ENCODE peak calls at places on chromosomes 4 and X, in ten cellular contexts. One of them, this sample, is unnamed.
A peak's percentile ranks its signal among the peaks of the same experiment; 100 is the strongest.

GRCh38 chr4:7928711-7929505 is 10.8 kb downstream of the AFAP1 start:
- DNase-seq in thoracic aorta: no peak
- DNase-seq in fibroblast of lung: peak; percentile 53
- DNase-seq in kidney epithelial cell: no peak
- DNase-seq in upper lobe of right lung: no peak
- DNase-seq in brain microvascular endothelial cell: no peak
- DNase-seq in ovary: no peak
- DNase-seq in MM.1S: no peak
- DNase-seq in epithelial cell of esophagus: peak; percentile 29
- DNase-seq in RWPE2: no peak
- DNase-seq in this sample: peak; percentile 50

GRCh38 chr4:5780831-5781480 is 70.0 kb downstream of the EVC start:
- DNase-seq in thoracic aorta: no peak
- DNase-seq in fibroblast of lung: no peak
- DNase-seq in kidney epithelial cell: no peak
- DNase-seq in upper lobe of right lung: peak; percentile 19
- DNase-seq in brain microvascular endothelial cell: peak; percentile 24
- DNase-seq in ovary: no peak
- DNase-seq in MM.1S: no peak
- DNase-seq in epithelial cell of esophagus: peak; percentile 70
- DNase-seq in RWPE2: no peak
- DNase-seq in this sample: peak; percentile 83

GRCh38 chr4:25882226-25882625 is 19.4 kb upstream of the SEL1L3 start:
- DNase-seq in thoracic aorta: no peak
- DNase-seq in fibroblast of lung: no peak
- DNase-seq in kidney epithelial cell: no peak
- DNase-seq in upper lobe of right lung: no peak
- DNase-seq in brain microvascular endothelial cell: no peak
- DNase-seq in ovary: no peak
- DNase-seq in MM.1S: no peak
- DNase-seq in epithelial cell of esophagus: no peak
- DNase-seq in RWPE2: no peak
- DNase-seq in this sample: no peak

GRCh38 chr4:148436512-148436911 is 5.7 kb downstream of the NR3C2 start:
- DNase-seq in thoracic aorta: no peak
- DNase-seq in fibroblast of lung: no peak
- DNase-seq in kidney epithelial cell: no peak
- DNase-seq in upper lobe of right lung: no peak
- DNase-seq in brain microvascular endothelial cell: no peak
- DNase-seq in ovary: no peak
- DNase-seq in MM.1S: no peak
- DNase-seq in epithelial cell of esophagus: no peak
- DNase-seq in RWPE2: no peak
- DNase-seq in this sample: no peak

GRCh38 chr4:134848681-134849080 is 647.1 kb upstream of the PABPC4L start:
- DNase-seq in thoracic aorta: no peak
- DNase-seq in fibroblast of lung: no peak
- DNase-seq in kidney epithelial cell: no peak
- DNase-seq in upper lobe of right lung: no peak
- DNase-seq in brain microvascular endothelial cell: no peak
- DNase-seq in ovary: no peak
- DNase-seq in MM.1S: no peak
- DNase-seq in epithelial cell of esophagus: no peak
- DNase-seq in RWPE2: no peak
- DNase-seq in this sample: no peak

GRCh38 chr4:11743236-11743635 is 314.5 kb upstream of the HS3ST1 start:
- DNase-seq in thoracic aorta: no peak
- DNase-seq in fibroblast of lung: peak; percentile 41
- DNase-seq in kidney epithelial cell: no peak
- DNase-seq in upper lobe of right lung: no peak
- DNase-seq in brain microvascular endothelial cell: no peak
- DNase-seq in ovary: no peak
- DNase-seq in MM.1S: peak; percentile 72
- DNase-seq in epithelial cell of esophagus: no peak
- DNase-seq in RWPE2: no peak
- DNase-seq in this sample: no peak

GRCh38 chr4:173371292-173372192 is 788 bp downstream of the SAP30 start:
- DNase-seq in thoracic aorta: peak; percentile 26
- DNase-seq in fibroblast of lung: peak; percentile 74
- DNase-seq in kidney epithelial cell: no peak
- DNase-seq in upper lobe of right lung: peak; percentile 84
- DNase-seq in brain microvascular endothelial cell: peak; percentile 55
- DNase-seq in ovary: peak; percentile 83
- DNase-seq in MM.1S: peak; percentile 70
- DNase-seq in epithelial cell of esophagus: peak; percentile 77
- DNase-seq in RWPE2: peak; percentile 59
- DNase-seq in this sample: peak; percentile 76

GRCh38 chr4:150038335-150039076 is 39.7 kb upstream of the DCLK2 start:
- DNase-seq in thoracic aorta: no peak
- DNase-seq in fibroblast of lung: no peak
- DNase-seq in kidney epithelial cell: no peak
- DNase-seq in upper lobe of right lung: no peak
- DNase-seq in brain microvascular endothelial cell: no peak
- DNase-seq in ovary: no peak
- DNase-seq in MM.1S: peak; percentile 28
- DNase-seq in epithelial cell of esophagus: no peak
- DNase-seq in RWPE2: no peak
- DNase-seq in this sample: no peak

GRCh38 chr4:152099555-152099954 is 338.7 kb upstream of the GATB start:
- DNase-seq in thoracic aorta: no peak
- DNase-seq in fibroblast of lung: no peak
- DNase-seq in kidney epithelial cell: no peak
- DNase-seq in upper lobe of right lung: no peak
- DNase-seq in brain microvascular endothelial cell: no peak
- DNase-seq in ovary: no peak
- DNase-seq in MM.1S: no peak
- DNase-seq in epithelial cell of esophagus: no peak
- DNase-seq in RWPE2: no peak
- DNase-seq in this sample: no peak

GRCh38 chrX:130060122-130061069 is 49.9 kb downstream of the ELF4 start:
- DNase-seq in thoracic aorta: no peak
- DNase-seq in fibroblast of lung: peak; percentile 53
- DNase-seq in kidney epithelial cell: no peak
- DNase-seq in upper lobe of right lung: peak; percentile 91
- DNase-seq in brain microvascular endothelial cell: peak; percentile 30
- DNase-seq in ovary: peak; percentile 88
- DNase-seq in MM.1S: peak; percentile 77
- DNase-seq in epithelial cell of esophagus: peak; percentile 59
- DNase-seq in RWPE2: no peak
- DNase-seq in this sample: peak; percentile 59
- TF ChIP-seq CTCF in thoracic aorta: peak; percentile 89
- TF ChIP-seq CTCF in fibroblast of lung: peak; percentile 41
- TF ChIP-seq CTCF in kidney epithelial cell: peak; percentile 54
- TF ChIP-seq CTCF in upper lobe of right lung: peak; percentile 83
- TF ChIP-seq CTCF in brain microvascular endothelial cell: peak; percentile 63
- TF ChIP-seq CTCF in ovary: peak; percentile 77
- TF ChIP-seq CTCF in MM.1S: peak; percentile 82
- TF ChIP-seq CTCF in epithelial cell of esophagus: peak; percentile 49
- TF ChIP-seq CTCF in RWPE2: peak; percentile 82
- TF ChIP-seq CTCF in this sample: peak; percentile 47

GRCh38 chr4:168842186-168842585 is 167.9 kb downstream of the CBR4 start:
- DNase-seq in thoracic aorta: no peak
- DNase-seq in fibroblast of lung: no peak
- DNase-seq in kidney epithelial cell: no peak
- DNase-seq in upper lobe of right lung: no peak
- DNase-seq in brain microvascular endothelial cell: no peak
- DNase-seq in ovary: no peak
- DNase-seq in MM.1S: no peak
- DNase-seq in epithelial cell of esophagus: peak; percentile 41
- DNase-seq in RWPE2: no peak
- DNase-seq in this sample: no peak

GRCh38 chr4:168841682-168842019 is 168.4 kb downstream of the CBR4 start:
- DNase-seq in thoracic aorta: no peak
- DNase-seq in fibroblast of lung: no peak
- DNase-seq in kidney epithelial cell: no peak
- DNase-seq in upper lobe of right lung: no peak
- DNase-seq in brain microvascular endothelial cell: no peak
- DNase-seq in ovary: no peak
- DNase-seq in MM.1S: no peak
- DNase-seq in epithelial cell of esophagus: no peak
- DNase-seq in RWPE2: no peak
- DNase-seq in this sample: no peak

GRCh38 chr4:168840386-168840763 is 169.7 kb downstream of the CBR4 start:
- DNase-seq in thoracic aorta: no peak
- DNase-seq in fibroblast of lung: no peak
- DNase-seq in kidney epithelial cell: no peak
- DNase-seq in upper lobe of right lung: no peak
- DNase-seq in brain microvascular endothelial cell: no peak
- DNase-seq in ovary: no peak
- DNase-seq in MM.1S: no peak
- DNase-seq in epithelial cell of esophagus: no peak
- DNase-seq in RWPE2: no peak
- DNase-seq in this sample: peak; percentile 43

GRCh38 chr4:168839758-168840385 is 170.2 kb downstream of the CBR4 start:
- DNase-seq in thoracic aorta: no peak
- DNase-seq in fibroblast of lung: peak; percentile 90
- DNase-seq in kidney epithelial cell: no peak
- DNase-seq in upper lobe of right lung: no peak
- DNase-seq in brain microvascular endothelial cell: no peak
- DNase-seq in ovary: no peak
- DNase-seq in MM.1S: no peak
- DNase-seq in epithelial cell of esophagus: no peak
- DNase-seq in RWPE2: no peak
- DNase-seq in this sample: peak; percentile 52

DNA sequence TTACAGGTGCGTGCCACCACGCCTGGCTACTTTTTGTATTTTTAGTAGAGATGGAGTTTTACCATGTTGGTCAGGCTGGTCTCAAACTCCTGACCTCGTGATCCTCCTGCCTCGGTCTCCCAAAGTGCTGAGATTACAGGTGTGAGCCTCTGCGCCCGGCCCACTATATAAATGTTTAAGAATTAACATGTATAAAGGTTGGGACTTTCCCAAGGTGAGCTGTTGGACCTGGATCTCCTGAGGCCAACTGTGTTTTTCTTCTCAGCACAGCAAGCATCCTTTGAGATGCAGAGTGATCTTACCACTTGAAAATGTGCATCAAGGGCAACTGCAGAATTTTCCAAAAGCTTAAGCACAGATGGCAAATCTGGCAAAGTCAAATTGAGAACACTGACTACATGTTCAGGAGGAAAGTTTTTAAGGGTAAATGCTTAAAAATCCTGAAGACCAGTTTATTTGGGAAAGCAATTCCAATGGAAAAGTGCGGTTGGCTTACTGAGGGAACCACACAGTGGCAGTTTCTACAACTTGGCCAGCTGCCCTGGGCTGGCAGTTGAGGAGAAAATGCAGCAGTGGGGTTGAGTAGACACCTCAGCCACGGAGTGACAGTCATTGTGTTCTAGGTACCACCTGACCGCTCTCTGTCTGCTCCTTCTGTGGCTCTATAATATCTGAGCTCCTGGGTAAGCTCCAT is 168.9 kb downstream of the CBR4 start:
- DNase-seq in thoracic aorta: no peak
- DNase-seq in fibroblast of lung: no peak
- DNase-seq in kidney epithelial cell: no peak
- DNase-seq in upper lobe of right lung: no peak
- DNase-seq in brain microvascular endothelial cell: no peak
- DNase-seq in ovary: no peak
- DNase-seq in MM.1S: no peak
- DNase-seq in epithelial cell of esophagus: no peak
- DNase-seq in RWPE2: no peak
- DNase-seq in this sample: no peak
- H3K4me3 ChIP-seq in thoracic aorta: peak overlapping the region; percentile 11
- H3K4me3 ChIP-seq in fibroblast of lung: no peak overlapping the region
- H3K4me3 ChIP-seq in kidney epithelial cell: no peak overlapping the region
- H3K4me3 ChIP-seq in upper lobe of right lung: no peak overlapping the region
- H3K4me3 ChIP-seq in brain microvascular endothelial cell: no peak overlapping the region
- H3K4me3 ChIP-seq in ovary: no peak overlapping the region
- H3K4me3 ChIP-seq in MM.1S: no peak overlapping the region
- H3K4me3 ChIP-seq in epithelial cell of esophagus: no peak overlapping the region
- H3K4me3 ChIP-seq in RWPE2: no peak overlapping the region
- H3K4me3 ChIP-seq in this sample: no peak overlapping the region

GRCh38 chr4:122928930-122929329 is 6.5 kb upstream of the NUDT6 start:
- DNase-seq in thoracic aorta: no peak
- DNase-seq in fibroblast of lung: no peak
- DNase-seq in kidney epithelial cell: no peak
- DNase-seq in upper lobe of right lung: no peak
- DNase-seq in brain microvascular endothelial cell: no peak
- DNase-seq in ovary: no peak
- DNase-seq in MM.1S: no peak
- DNase-seq in epithelial cell of esophagus: peak; percentile 38
- DNase-seq in RWPE2: no peak
- DNase-seq in this sample: no peak

GRCh38 chr4:122932763-122933162 is 10.4 kb upstream of the NUDT6 start:
- DNase-seq in thoracic aorta: no peak
- DNase-seq in fibroblast of lung: no peak
- DNase-seq in kidney epithelial cell: no peak
- DNase-seq in upper lobe of right lung: no peak
- DNase-seq in brain microvascular endothelial cell: no peak
- DNase-seq in ovary: no peak
- DNase-seq in MM.1S: no peak
- DNase-seq in epithelial cell of esophagus: no peak
- DNase-seq in RWPE2: no peak
- DNase-seq in this sample: no peak

DNA sequence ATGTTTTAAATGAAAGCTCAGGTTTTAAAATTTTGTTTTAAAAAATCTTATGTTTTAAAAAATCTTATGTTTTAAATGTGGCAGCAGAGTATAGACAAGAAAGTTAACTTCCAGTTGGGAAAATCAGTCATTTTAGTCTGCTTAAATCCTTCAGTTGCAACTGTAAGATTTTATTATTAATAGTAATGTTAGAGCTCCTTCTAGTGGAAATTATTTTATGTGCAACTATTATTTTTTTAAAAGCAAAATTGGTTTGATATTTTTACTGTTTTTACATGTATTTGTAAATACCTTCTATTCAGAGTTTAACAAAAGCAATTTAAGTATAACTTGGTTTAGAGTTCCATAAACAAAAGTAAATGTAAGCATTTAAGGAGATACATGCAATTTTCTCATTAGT is 8.5 kb upstream of the NUDT6 start:
- DNase-seq in thoracic aorta: no peak
- DNase-seq in fibroblast of lung: peak; percentile 59
- DNase-seq in kidney epithelial cell: no peak
- DNase-seq in upper lobe of right lung: no peak
- DNase-seq in brain microvascular endothelial cell: no peak
- DNase-seq in ovary: no peak
- DNase-seq in MM.1S: no peak
- DNase-seq in epithelial cell of esophagus: peak; percentile 14
- DNase-seq in RWPE2: no peak
- DNase-seq in this sample: peak; percentile 50
- TF ChIP-seq CTCF in thoracic aorta: peak; percentile 63
- TF ChIP-seq CTCF in fibroblast of lung: no peak
- TF ChIP-seq CTCF in kidney epithelial cell: peak; percentile 16
- TF ChIP-seq CTCF in upper lobe of right lung: peak; percentile 64
- TF ChIP-seq CTCF in brain microvascular endothelial cell: peak; percentile 11
- TF ChIP-seq CTCF in ovary: peak; percentile 52
- TF ChIP-seq CTCF in MM.1S: peak; percentile 54
- TF ChIP-seq CTCF in epithelial cell of esophagus: peak; percentile 23
- TF ChIP-seq CTCF in RWPE2: peak; percentile 87
- TF ChIP-seq CTCF in this sample: peak; percentile 31

DNA sequence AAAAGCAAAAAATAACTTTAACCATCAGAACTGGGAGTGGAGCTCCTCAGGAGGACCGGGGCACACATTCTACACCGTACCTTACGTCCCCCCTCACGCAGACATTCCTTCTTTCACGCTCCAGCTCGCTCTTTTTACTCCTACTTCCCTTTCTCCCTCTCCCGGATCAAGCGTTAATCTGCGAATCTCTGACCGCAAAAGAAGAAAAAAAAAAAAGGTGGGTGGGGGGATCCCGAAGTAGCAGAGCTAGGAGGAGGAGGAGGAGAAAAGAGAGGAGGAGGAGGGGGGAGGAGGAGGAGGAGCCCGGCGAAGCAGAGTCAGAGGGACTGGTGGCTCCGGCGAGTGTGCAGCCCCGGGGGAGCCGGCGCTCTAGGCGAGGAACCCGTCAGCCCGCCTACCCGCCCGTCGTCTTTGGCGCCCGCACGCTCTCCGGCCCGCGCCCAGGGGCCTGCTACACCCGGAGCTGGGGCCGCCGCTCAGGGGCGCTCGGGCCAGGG is at the start of gene NHSL2:
- DNase-seq in thoracic aorta: no peak
- DNase-seq in fibroblast of lung: no peak
- DNase-seq in kidney epithelial cell: no peak
- DNase-seq in upper lobe of right lung: no peak
- DNase-seq in brain microvascular endothelial cell: no peak
- DNase-seq in ovary: no peak
- DNase-seq in MM.1S: peak; percentile 50
- DNase-seq in epithelial cell of esophagus: no peak
- DNase-seq in RWPE2: no peak
- DNase-seq in this sample: no peak
- H3K4me3 ChIP-seq in thoracic aorta: peak within 1 kb of the TSS; percentile 63
- H3K4me3 ChIP-seq in fibroblast of lung: no peak within 1 kb of the TSS
- H3K4me3 ChIP-seq in kidney epithelial cell: peak within 1 kb of the TSS; percentile 66
- H3K4me3 ChIP-seq in upper lobe of right lung: peak within 1 kb of the TSS; percentile 44
- H3K4me3 ChIP-seq in brain microvascular endothelial cell: peak within 1 kb of the TSS; percentile 53
- H3K4me3 ChIP-seq in ovary: peak within 1 kb of the TSS; percentile 26
- H3K4me3 ChIP-seq in MM.1S: peak within 1 kb of the TSS; percentile 65
- H3K4me3 ChIP-seq in epithelial cell of esophagus: no peak within 1 kb of the TSS
- H3K4me3 ChIP-seq in RWPE2: peak within 1 kb of the TSS; percentile 16
- H3K4me3 ChIP-seq in this sample: peak within 1 kb of the TSS; percentile 14